ENCODE peak calls at places on chromosomes 13 and 19, in six cellular contexts. X is dorsolateral prefrontal cortex, C is BE2C, A is RWPE1, K is foreskin keratinocyte, Z is astrocyte of the cerebellum. N is an unnamed sample.

GRCh38 chr13:20181180-20181579 is 11.6 kb downstream of the GJB2 start:
- DNase-seq in X (no peak), C (no peak), A (no peak), K (no peak), Z (no peak), N (no peak)

GRCh38 chr13:32695602-32696250 is 109.5 kb downstream of the PDS5B start:
- DNase-seq in X (no peak), C (no peak), A (no peak), K (no peak), Z (no peak), N (no peak)

GRCh38 chr19:40798223-40798996 is 581 bp upstream of the EGLN2 start:
- DNase-seq in X (peak; percentile 100), C (peak; percentile 100), A (peak; percentile 98), K (peak; percentile 98), Z (peak; percentile 99), N (peak; percentile 100)

GRCh38 chr13:33543631-33544030 is 258.1 kb upstream of the STARD13 start:
- DNase-seq in X (no peak), C (no peak), A (no peak), K (peak; percentile 32), Z (no peak), N (peak; percentile 5)

GRCh38 chr19:38842439-38843174 is 7.2 kb downstream of the HNRNPL start:
- DNase-seq in X (no peak), C (no peak), A (no peak), K (no peak), Z (no peak), N (no peak)

GRCh38 chr19:51094696-51095279 is 12.1 kb upstream of the KLK14 start:
- DNase-seq in X (no peak), C (peak; percentile 63), A (peak; percentile 57), K (no peak), Z (no peak), N (no peak)

GRCh38 chr13:112066624-112067004 is 335 bp upstream of the SOX1 start:
- DNase-seq in X (peak; percentile 27), C (no peak), A (no peak), K (no peak), Z (peak; percentile 4), N (peak; percentile 94)

GRCh38 chr13:110650436-110650835 is 35.1 kb downstream of the NAXD start:
- DNase-seq in X (no peak), C (no peak), A (no peak), K (no peak), Z (no peak), N (no peak)

GRCh38 chr13:21542563-21542962 is 61.4 kb downstream of the MICU2 start:
- DNase-seq in X (no peak), C (no peak), A (no peak), K (no peak), Z (no peak), N (no peak)

GRCh38 chr13:37695200-37695599 is 96.6 kb upstream of the POSTN start:
- DNase-seq in X (no peak), C (no peak), A (no peak), K (no peak), Z (no peak), N (no peak)
- TF ChIP-seq CTCF in X (no peak), C (no peak), A (no peak), K (no peak), Z (no peak), N (no peak)

GRCh38 chr19:35249848-35250711 is 1.3 kb downstream of the LSR start:
- DNase-seq in X (no peak), C (no peak), A (no peak), K (no peak), Z (no peak), N (no peak)

GRCh38 chr19:35249146-35249847 is 495 bp downstream of the LSR start:
- DNase-seq in X (no peak), C (no peak), A (peak; percentile 45), K (peak; percentile 45), Z (no peak), N (no peak)

GRCh38 chr19:35248310-35249145 is at the start of gene LSR:
- DNase-seq in X (no peak), C (no peak), A (peak; percentile 98), K (peak; percentile 94), Z (no peak), N (peak; percentile 97)

GRCh38 chr19:35246466-35247096 is 2.2 kb upstream of the LSR start:
- DNase-seq in X (no peak), C (no peak), A (no peak), K (no peak), Z (no peak), N (no peak)

GRCh38 chr19:35247526-35248309 is 1.1 kb upstream of the LSR start:
- DNase-seq in X (no peak), C (no peak), A (peak; percentile 89), K (peak; percentile 88), Z (no peak), N (peak; percentile 97)
- TF ChIP-seq CTCF in X (peak; percentile 17), C (peak; percentile 32), A (peak; percentile 73), K (peak; percentile 72), Z (no peak), N (peak; percentile 90)

DNA sequence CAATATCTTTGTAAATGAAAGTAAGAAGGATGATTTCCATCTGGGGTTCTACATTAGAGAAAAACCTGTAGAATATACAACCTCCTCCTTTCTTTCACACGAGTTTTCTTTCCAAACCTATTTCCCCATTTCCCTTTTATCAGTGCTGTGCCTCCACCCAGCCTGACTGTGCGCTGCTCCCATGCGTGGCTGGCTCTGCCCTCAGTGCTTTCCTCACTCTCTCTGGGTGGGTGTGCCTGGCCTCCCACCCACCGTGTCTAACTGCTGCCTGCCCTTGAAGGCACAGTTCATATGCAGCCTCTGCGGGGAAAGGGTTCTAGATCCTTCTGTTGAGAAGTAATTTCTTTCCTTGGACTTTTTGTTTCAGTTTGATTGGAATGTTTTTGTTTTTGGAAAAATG is 70.7 kb downstream of the PCCA start:
- DNase-seq in X (no peak), C (no peak), A (no peak), K (no peak), Z (no peak), N (no peak)
- TF ChIP-seq CTCF in X (no peak), C (no peak), A (no peak), K (no peak), Z (no peak), N (no peak)

GRCh38 chr13:50584856-50585580 is 258.5 kb downstream of the DLEU7 start:
- DNase-seq in X (no peak), C (no peak), A (no peak), K (no peak), Z (no peak), N (no peak)

GRCh38 chr13:50577806-50578205 is 265.7 kb downstream of the DLEU7 start:
- DNase-seq in X (no peak), C (no peak), A (no peak), K (no peak), Z (no peak), N (no peak)

GRCh38 chr13:50576156-50576555 is 267.3 kb downstream of the DLEU7 start:
- DNase-seq in X (no peak), C (no peak), A (no peak), K (no peak), Z (no peak), N (no peak)

GRCh38 chr13:50581586-50582196 is 261.8 kb downstream of the DLEU7 start:
- DNase-seq in X (no peak), C (no peak), A (no peak), K (no peak), Z (no peak), N (no peak)

GRCh38 chr13:50580684-50581305 is 262.7 kb downstream of the DLEU7 start:
- DNase-seq in X (no peak), C (no peak), A (no peak), K (peak; percentile 39), Z (peak; percentile 60), N (no peak)
- TF ChIP-seq CTCF in X (no peak), C (no peak), A (no peak), K (peak; percentile 11), Z (peak; percentile 50), N (no peak)

GRCh38 chr19:11737964-11738745 is 591 bp downstream of the ZNF823 start:
- DNase-seq in X (peak; percentile 47), C (peak; percentile 54), A (no peak), K (no peak), Z (no peak), N (peak; percentile 81)
- TF ChIP-seq CTCF in X (no peak), C (no peak), A (no peak), K (no peak), Z (peak; percentile 3), N (no peak)

DNA sequence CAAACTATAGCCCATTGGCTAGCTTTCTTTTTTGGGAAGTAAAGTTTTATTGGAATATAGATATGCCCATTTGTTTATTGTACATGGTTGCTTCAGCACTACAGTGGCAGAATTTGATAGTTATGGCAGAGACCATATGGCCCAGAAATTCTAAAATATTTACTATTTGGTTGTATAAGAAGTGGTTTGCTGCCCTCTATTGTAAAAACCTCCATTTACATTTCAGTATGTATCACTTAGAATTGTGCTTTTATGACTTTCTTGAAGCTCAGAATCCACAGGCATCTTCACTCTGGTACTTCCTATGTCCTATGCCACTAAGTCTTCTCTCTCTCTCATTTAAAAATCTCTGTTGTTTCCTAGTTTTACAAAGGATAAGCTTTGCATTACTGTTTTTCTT is 37.7 kb downstream of the DLEU7 start:
- DNase-seq in X (no peak), C (no peak), A (no peak), K (peak; percentile 10), Z (no peak), N (no peak)
- TF ChIP-seq CTCF in X (no peak), C (no peak), A (no peak), K (peak; percentile 56), Z (no peak), N (no peak)

DNA sequence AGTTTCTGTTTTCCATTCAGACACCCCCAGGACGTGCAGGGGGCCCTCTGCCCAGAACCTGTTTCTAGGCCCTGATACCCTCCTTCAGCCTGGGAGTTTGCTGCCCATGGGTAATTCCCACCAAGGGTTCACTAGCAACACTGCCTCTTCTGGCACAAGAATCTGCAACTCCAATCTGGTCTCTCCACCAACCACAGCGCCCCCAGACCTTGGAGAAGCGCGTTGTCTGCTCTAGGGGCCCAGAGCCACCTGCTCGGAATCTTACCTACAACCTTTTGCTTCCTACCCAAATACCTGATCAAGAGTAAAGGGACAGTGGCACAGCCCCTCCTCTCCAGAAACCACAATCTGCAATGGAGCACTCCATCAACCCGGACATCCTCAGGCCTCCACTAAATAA is 763 bp downstream of the ZNF180 start:
- DNase-seq in X (no peak), C (no peak), A (no peak), K (no peak), Z (no peak), N (no peak)
- TF ChIP-seq CTCF in X (no peak), C (no peak), A (no peak), K (no peak), Z (no peak), N (no peak)

GRCh38 chr13:85278851-85279250 is 520.4 kb downstream of the SLITRK6 start:
- DNase-seq in X (no peak), C (no peak), A (no peak), K (no peak), Z (no peak), N (no peak)
- TF ChIP-seq CTCF in X (no peak), C (no peak), A (no peak), K (no peak), Z (no peak), N (no peak)

N was measured in Caco-2.